ENCODE peak calls at places on chromosomes 7 and 10, in six cellular contexts. B is NT2/D1, Y is thoracic aorta, E is A549, G is psoas muscle, X is stomach. I is an unnamed sample.

GRCh38 chr7:75642810-75643486 is 95.8 kb downstream of the HIP1 start:
- DNase-seq in B (no peak), Y (no peak), E (peak; percentile 82), G (no peak), X (peak; percentile 61), I (no peak)

GRCh38 chr7:77649950-77650349 is 46.3 kb upstream of the RSBN1L start:
- DNase-seq in B (no peak), Y (no peak), E (peak; percentile 35), G (no peak), X (no peak), I (no peak)

GRCh38 chr10:126749030-126749655 is 78.7 kb upstream of the C10orf90 start:
- DNase-seq in B (peak; percentile 73), Y (no peak), E (peak; percentile 84), G (peak; percentile 77), X (peak; percentile 85), I (no peak)

GRCh38 chr10:84333864-84334451 is 5.6 kb downstream of the CCSER2 start:
- DNase-seq in B (no peak), Y (no peak), E (no peak), G (no peak), X (no peak), I (no peak)

GRCh38 chr7:145795132-145795531 is 321.5 kb upstream of the CNTNAP2 start:
- DNase-seq in B (no peak), Y (no peak), E (no peak), G (no peak), X (no peak), I (no peak)

GRCh38 chr10:1048349-1048731 is 579 bp downstream of the IDI1 start:
- DNase-seq in B (no peak), Y (no peak), E (peak; percentile 33), G (peak; percentile 65), X (no peak), I (no peak)

GRCh38 chr7:136403591-136403990 is 426.4 kb upstream of the MTPN start:
- DNase-seq in B (no peak), Y (no peak), E (no peak), G (no peak), X (no peak), I (no peak)

GRCh38 chr10:99337261-99337905 is 8.2 kb downstream of the CNNM1 start:
- DNase-seq in B (no peak), Y (no peak), E (peak; percentile 73), G (no peak), X (no peak), I (no peak)

GRCh38 chr10:50538473-50539398 is 85.0 kb downstream of the SGMS1 start:
- DNase-seq in B (no peak), Y (no peak), E (no peak), G (no peak), X (peak; percentile 43), I (peak; percentile 80)

GRCh38 chr10:122078326-122078725 is 89.4 kb downstream of the TACC2 start:
- DNase-seq in B (no peak), Y (no peak), E (no peak), G (no peak), X (no peak), I (no peak)
- H3K4me3 ChIP-seq in B (no peak overlapping the region), Y (no peak overlapping the region), E (no peak overlapping the region), G (no peak overlapping the region), X (no peak overlapping the region), I (no peak overlapping the region)

GRCh38 chr10:101840102-101840684 is 3.4 kb downstream of the KCNIP2 start:
- DNase-seq in B (no peak), Y (no peak), E (no peak), G (no peak), X (no peak), I (no peak)
- H3K4me1 ChIP-seq in B (peaks cover 10% of the 10 kb centered on the region), Y (peaks cover 24% of the 10 kb centered on the region), E (peaks cover 20% of the 10 kb centered on the region), G (peaks cover 24% of the 10 kb centered on the region), X (peaks cover 24% of the 10 kb centered on the region), I (peaks cover 44% of the 10 kb centered on the region)

GRCh38 chr10:24344279-24344678 is 135.3 kb downstream of the KIAA1217 start:
- DNase-seq in B (no peak), Y (no peak), E (no peak), G (no peak), X (no peak), I (no peak)
- H3K4me3 ChIP-seq in B (no peak overlapping the region), Y (peak overlapping the region; percentile 56), E (no peak overlapping the region), G (no peak overlapping the region), X (no peak overlapping the region), I (no peak overlapping the region)

GRCh38 chr10:97494151-97494550 is 4.1 kb downstream of the MMS19 start:
- DNase-seq in B (no peak), Y (no peak), E (no peak), G (no peak), X (no peak), I (no peak)
- H3K4me1 ChIP-seq in B (no peaks in the 10 kb centered on the region), Y (peaks cover 55% of the 10 kb centered on the region), E (peaks cover 16% of the 10 kb centered on the region), G (peaks cover 60% of the 10 kb centered on the region), X (peaks cover 21% of the 10 kb centered on the region), I (peaks cover 74% of the 10 kb centered on the region)

GRCh38 chr10:14554091-14554842 is 220.4 kb downstream of the FAM107B start:
- DNase-seq in B (no peak), Y (no peak), E (no peak), G (no peak), X (peak; percentile 59), I (no peak)
- H3K4me3 ChIP-seq in B (no peak overlapping the region), Y (peak overlapping the region; percentile 1), E (no peak overlapping the region), G (no peak overlapping the region), X (peak overlapping the region; percentile 6), I (no peak overlapping the region)

DNA sequence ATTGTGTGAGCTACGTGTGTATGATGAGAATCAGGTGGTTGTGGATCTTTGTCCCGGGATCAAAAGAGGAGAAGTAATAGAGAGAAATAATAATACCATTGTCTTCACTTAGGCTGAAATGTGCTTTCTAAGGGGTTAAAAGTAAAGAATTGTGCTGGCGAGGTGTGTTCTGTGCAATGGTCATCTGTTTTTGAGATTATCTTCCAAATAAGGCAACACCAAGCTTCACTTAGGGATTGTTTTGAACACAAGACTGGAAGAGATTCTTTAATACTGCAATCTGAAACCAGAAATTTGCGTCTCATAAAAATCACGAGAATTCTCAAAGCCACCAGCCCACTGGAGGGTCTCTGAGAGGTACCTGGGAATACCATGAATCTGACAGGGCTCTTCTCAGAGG is 84.2 kb downstream of the ARID5B start:
- DNase-seq in B (no peak), Y (no peak), E (no peak), G (no peak), X (no peak), I (no peak)
- H3K4me1 ChIP-seq in B (no peaks in the 10 kb centered on the region), Y (peaks cover 34% of the 10 kb centered on the region), E (no peaks in the 10 kb centered on the region), G (peaks cover 22% of the 10 kb centered on the region), X (peaks cover 28% of the 10 kb centered on the region), I (peaks cover 35% of the 10 kb centered on the region)

GRCh38 chr7:151349507-151349853 is 7.9 kb downstream of the NUB1 start:
- DNase-seq in B (no peak), Y (no peak), E (no peak), G (no peak), X (no peak), I (no peak)
- H3K4me3 ChIP-seq in B (no peak overlapping the region), Y (peak overlapping the region; percentile 46), E (no peak overlapping the region), G (peak overlapping the region; percentile 37), X (peak overlapping the region; percentile 39), I (no peak overlapping the region)

GRCh38 chr7:139763330-139763729 is 14.5 kb downstream of the HIPK2 start:
- DNase-seq in B (no peak), Y (no peak), E (no peak), G (no peak), X (no peak), I (no peak)

GRCh38 chr7:139767561-139767982 is 10.2 kb downstream of the HIPK2 start:
- DNase-seq in B (no peak), Y (no peak), E (no peak), G (no peak), X (no peak), I (no peak)

GRCh38 chr7:139758388-139758787 is 19.4 kb downstream of the HIPK2 start:
- DNase-seq in B (no peak), Y (no peak), E (no peak), G (no peak), X (no peak), I (no peak)

GRCh38 chr7:139765143-139765542 is 12.7 kb downstream of the HIPK2 start:
- DNase-seq in B (no peak), Y (no peak), E (no peak), G (no peak), X (no peak), I (no peak)

DNA sequence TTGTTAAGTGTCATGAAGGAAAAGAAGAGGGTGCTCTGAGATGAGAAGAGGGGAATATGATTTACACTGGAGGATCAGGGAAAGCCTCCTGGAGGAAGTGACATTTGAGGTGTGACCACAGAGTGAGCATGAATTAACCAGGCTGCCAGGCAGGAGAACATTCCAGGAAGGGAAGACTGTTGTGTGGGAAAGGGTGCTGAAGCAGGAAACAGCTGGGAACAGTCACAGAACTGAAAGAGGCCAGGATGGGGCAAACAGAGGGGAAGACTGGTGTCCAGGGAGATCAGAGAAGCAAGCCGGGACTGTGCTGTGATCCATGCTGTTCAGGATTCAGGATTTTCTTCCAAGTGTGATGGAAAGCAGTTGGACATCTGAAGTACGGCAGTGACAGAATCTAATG is 14.9 kb downstream of the HIPK2 start:
- DNase-seq in B (no peak), Y (no peak), E (no peak), G (no peak), X (no peak), I (no peak)
- H3K4me1 ChIP-seq in B (no peaks in the 10 kb centered on the region), Y (peaks cover 28% of the 10 kb centered on the region), E (peaks cover 19% of the 10 kb centered on the region), G (peaks cover 78% of the 10 kb centered on the region), X (peaks cover 32% of the 10 kb centered on the region), I (peaks cover 43% of the 10 kb centered on the region)